ENCODE peak calls at places on chromosomes 3 and 15, in five cellular contexts. R, S, H, N and M are unnamed samples.

GRCh38 chr3:86921981-86922680 is 68.8 kb downstream of the VGLL3 start:
- DNase-seq in N (no peak), R (no peak), S (no peak), H (no peak), M (no peak)

GRCh38 chr15:41281236-41281635 is 50.2 kb downstream of the CHP1 start:
- DNase-seq in H (no peak), N (no peak), S (peak), R (no peak), M (no peak)

GRCh38 chr3:18379647-18380046 is 45.5 kb downstream of the SATB1 start:
- DNase-seq in S (no peak), N (no peak), H (no peak), R (no peak), M (no peak)

GRCh38 chr3:20028846-20029430 is 11.3 kb upstream of the KAT2B start:
- DNase-seq in S (no peak), N (no peak), H (no peak), R (no peak), M (no peak)

GRCh38 chr15:41934843-41935242 is 37.5 kb downstream of the EHD4 start:
- DNase-seq in H (no peak), N (peak), R (no peak), S (no peak), M (peak)

GRCh38 chr15:71730277-71731144 is 79.8 kb upstream of the NR2E3 start:
- DNase-seq in R (peak), S (no peak), H (no peak), N (peak), M (peak)

GRCh38 chr3:106251160-106251892 is 382.5 kb upstream of the CBLB start:
- DNase-seq in S (no peak), H (no peak), R (peak), N (no peak), M (no peak)

GRCh38 chr3:27824312-27825200 is 102.4 kb upstream of the EOMES start:
- DNase-seq in S (no peak), N (no peak), R (no peak), H (no peak), M (no peak)

GRCh38 chr3:64454179-64454578 is 228.9 kb upstream of the PRICKLE2 start:
- DNase-seq in S (peak), N (no peak), H (no peak), R (no peak), M (no peak)

GRCh38 chr15:60020736-60021135 is 16.6 kb downstream of the FOXB1 start:
- DNase-seq in R (no peak), H (no peak), N (no peak), S (no peak), M (no peak)

GRCh38 chr3:126083913-126084514 is at the start of gene SLC41A3:
- DNase-seq in N (peak), H (peak), S (no peak), R (peak), M (peak)

GRCh38 chr3:188439080-188439479 is 285.1 kb downstream of the LPP start:
- DNase-seq in H (no peak), R (no peak), N (no peak), S (no peak), M (peak)

GRCh38 chr15:31606942-31607497 is 280.4 kb downstream of the KLF13 start:
- DNase-seq in H (no peak), R (no peak), S (no peak), N (no peak), M (no peak)

GRCh38 chr15:99435761-99436346 is 129.9 kb upstream of the MEF2A start:
- DNase-seq in N (peak), S (no peak), R (no peak), H (no peak), M (no peak)

DNA sequence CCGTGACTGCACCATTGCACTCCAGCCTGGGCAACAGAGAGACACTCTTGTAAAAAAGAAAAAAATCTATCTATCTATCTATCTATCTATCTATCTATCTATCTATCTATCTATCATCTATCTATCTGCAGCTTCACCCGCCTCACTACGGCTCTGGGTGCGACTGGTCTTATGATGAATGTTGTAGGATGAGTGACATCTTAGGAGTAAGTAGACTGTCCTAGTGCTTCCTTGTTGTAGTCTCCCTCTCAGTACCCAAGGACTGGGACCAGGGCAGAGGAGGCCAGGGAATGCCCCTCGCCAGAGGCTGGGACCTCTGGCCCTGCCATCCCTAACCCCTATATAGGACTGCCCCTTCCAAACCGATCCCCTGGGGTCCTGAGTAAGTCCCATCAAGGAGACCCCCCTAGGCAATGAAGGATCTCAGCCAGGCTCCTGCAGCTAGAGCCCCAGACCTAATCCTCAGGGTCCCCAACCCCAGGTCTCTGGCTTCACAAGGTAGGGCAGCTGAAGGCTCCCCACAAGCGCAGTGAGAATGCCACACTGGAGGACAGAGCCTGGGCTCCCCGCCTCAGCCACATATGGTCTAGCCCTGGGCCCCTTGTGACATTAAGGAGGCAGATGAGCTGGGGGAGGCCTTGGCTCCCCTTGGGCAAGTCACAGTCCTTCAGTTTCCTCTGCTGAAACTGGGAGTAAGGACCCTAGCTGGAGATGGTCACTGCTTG is 880 bp upstream of the SEC13 start:
- DNase-seq in N (no peak), S (no peak), R (no peak), H (no peak), M (no peak)
- H3K4me3 ChIP-seq in N (peak), S (no peak), R (no peak), H (peak), M (no peak)

GRCh38 chr15:78103406-78104118 is 11.2 kb downstream of the SH2D7 start:
- DNase-seq in N (peak), R (no peak), H (no peak), S (no peak), M (peak)
- H3K4me3 ChIP-seq in N (no peak), R (no peak), H (no peak), S (no peak), M (no peak)

DNA sequence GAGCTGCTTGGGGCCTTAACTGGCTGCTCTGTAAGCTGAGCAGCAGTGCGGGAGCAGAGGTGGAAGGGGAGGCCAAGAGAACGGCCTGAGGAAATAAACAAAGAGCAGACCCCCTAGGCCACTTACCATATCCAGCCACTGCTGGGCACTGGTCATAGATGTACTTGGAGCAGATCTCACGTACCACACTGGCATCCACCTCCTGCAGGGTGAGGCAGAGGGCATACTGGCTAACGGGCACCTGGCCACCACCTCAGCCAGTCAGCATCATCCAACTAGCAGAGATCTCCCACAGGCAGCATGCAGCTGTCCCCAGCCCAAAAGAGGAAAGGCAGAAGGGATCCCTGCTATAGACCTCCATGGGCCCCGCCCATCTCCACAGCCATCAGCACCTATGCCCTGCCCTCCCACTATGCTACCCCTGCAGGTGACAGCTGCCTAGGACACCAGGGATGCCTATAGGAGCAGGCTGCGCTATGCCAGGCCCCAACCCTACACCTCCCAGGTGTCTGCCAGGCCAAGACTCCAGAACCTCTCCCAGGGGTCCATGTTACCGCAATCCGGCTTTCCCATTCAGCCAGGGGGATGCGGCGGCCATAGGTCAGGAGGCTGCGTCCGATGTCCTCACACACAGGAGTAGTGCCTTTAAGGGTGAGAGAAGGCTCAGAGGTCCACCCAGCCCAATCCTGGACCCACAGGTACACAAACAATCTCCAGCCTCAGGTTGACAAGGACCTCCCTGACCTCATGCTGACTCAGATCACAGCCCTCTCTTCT is 4.6 kb upstream of the COL7A1 start:
- DNase-seq in N (no peak), R (no peak), S (no peak), H (peak), M (no peak)
- H3K4me3 ChIP-seq in N (no peak), R (no peak), S (no peak), H (no peak), M (no peak)

GRCh38 chr3:40387001-40387894 is at the start of gene ENTPD3:
- DNase-seq in N (peak), S (no peak), R (peak), H (peak), M (no peak)
- H3K4me3 ChIP-seq in N (peak), S (peak), R (peak), H (peak), M (no peak)

DNA sequence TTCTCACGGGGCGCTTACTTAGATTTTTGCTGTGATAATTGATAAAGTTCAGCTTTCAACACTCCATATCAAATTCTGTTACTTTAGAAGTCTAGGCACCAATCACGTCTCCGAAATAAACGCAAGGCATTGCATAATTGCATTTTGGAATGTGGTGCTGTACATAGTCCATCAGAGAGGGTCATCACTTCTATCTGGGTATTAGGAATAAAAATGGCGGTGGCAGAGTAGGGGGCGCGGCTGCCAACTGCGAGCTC is 365 bp upstream of the UQCC5 start:
- DNase-seq in N (no peak), S (no peak), R (no peak), H (no peak), M (no peak)
- H3K4me3 ChIP-seq in N (peak), S (peak), R (no peak), H (peak), M (peak)

GRCh38 chr3:154885016-154885415 is 195.1 kb upstream of the MME start:
- DNase-seq in N (no peak), S (no peak), H (no peak), R (no peak), M (no peak)
- H3K4me3 ChIP-seq in N (no peak), S (no peak), H (no peak), R (no peak), M (no peak)

GRCh38 chr3:46986782-46987484 is 7.5 kb downstream of the NBEAL2 start:
- DNase-seq in S (no peak), N (no peak), H (peak), R (peak), M (no peak)
- H3K4me3 ChIP-seq in S (no peak), N (peak), H (no peak), R (peak), M (peak)

GRCh38 chr3:128498127-128498626 is 5.2 kb upstream of the GATA2 start:
- DNase-seq in N (no peak), S (no peak), H (no peak), R (no peak), M (no peak)
- H3K4me3 ChIP-seq in N (peak), S (peak), H (peak), R (no peak), M (peak)

GRCh38 chr3:71127463-71128243 is 455.9 kb downstream of the FOXP1 start:
- DNase-seq in H (no peak), S (no peak), R (peak), N (no peak), M (no peak)

GRCh38 chr3:71129611-71130515 is 453.7 kb downstream of the FOXP1 start:
- DNase-seq in S (no peak), H (no peak), R (peak), N (no peak), M (peak)

GRCh38 chr3:71130516-71131384 is 452.8 kb downstream of the FOXP1 start:
- DNase-seq in N (peak), S (no peak), H (peak), R (peak), M (peak)

GRCh38 chr3:71127052-71127451 is 456.5 kb downstream of the FOXP1 start:
- DNase-seq in N (no peak), S (no peak), R (no peak), H (no peak), M (no peak)

DNA sequence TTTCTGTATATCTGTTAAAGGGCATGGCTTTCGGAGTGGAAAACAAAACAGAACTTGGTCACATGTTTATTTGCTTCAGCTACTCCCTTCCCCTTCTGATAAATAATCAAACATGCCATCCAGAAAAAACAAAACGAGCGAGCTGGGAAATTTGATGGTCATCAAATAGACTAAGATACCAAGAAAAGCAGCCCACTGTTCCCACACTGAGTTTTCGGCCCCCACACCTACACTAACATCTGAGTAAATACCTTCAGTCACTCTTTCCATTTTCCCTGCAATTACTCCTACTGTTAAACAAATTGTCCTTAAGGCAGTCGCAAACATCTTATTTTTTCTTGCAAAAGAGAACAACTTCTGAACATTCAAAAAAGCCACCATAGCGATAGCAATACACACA is 454.6 kb downstream of the FOXP1 start:
- DNase-seq in N (no peak), R (peak), S (no peak), H (no peak), M (no peak)
- H3K4me3 ChIP-seq in N (peak), R (peak), S (peak), H (peak), M (no peak)